ENCODE peak calls at places on chromosomes 1 and 21, in five cellular contexts. M is naive thymus-derived CD4-positive, alpha-beta T cell; E is endothelial cell of umbilical vein; H is smooth muscle cell of the brain vasculature; D is neural crest cell. J is an unnamed sample.
A peak's percentile ranks its signal among the peaks of the same experiment; 100 is the strongest.

GRCh38 chr21:25927195-25927880 is 192.6 kb downstream of the GABPA start:
- DNase-seq in D (no peak), M (no peak), E (no peak), H (no peak), J (no peak)

GRCh38 chr1:211698161-211699026 is 23.0 kb upstream of the NEK2 start:
- DNase-seq in E (peak; percentile 60), H (no peak), M (peak; percentile 68), D (peak; percentile 84), J (peak; percentile 89)

GRCh38 chr1:39755965-39756659 is 15.0 kb downstream of the OXCT2 start:
- DNase-seq in D (no peak), H (no peak), M (no peak), E (peak; percentile 14), J (no peak)

GRCh38 chr1:118302145-118302544 is 117.1 kb upstream of the SPAG17 start:
- DNase-seq in M (no peak), D (no peak), H (no peak), E (no peak), J (no peak)

GRCh38 chr1:223123238-223123976 is 19.6 kb downstream of the TLR5 start:
- DNase-seq in D (peak; percentile 72), M (peak; percentile 70), H (no peak), E (peak; percentile 69), J (peak; percentile 76)

GRCh38 chr1:95249929-95250328 is 15.9 kb downstream of the RWDD3 start:
- DNase-seq in D (no peak), M (no peak), H (no peak), E (no peak), J (no peak)

GRCh38 chr1:150869683-150870082 is 6.7 kb downstream of the ARNT start:
- DNase-seq in H (no peak), E (no peak), M (no peak), D (no peak), J (no peak)

GRCh38 chr1:115975569-115976061 is 698 bp upstream of the SLC22A15 start:
- DNase-seq in D (no peak), M (no peak), E (no peak), H (no peak), J (no peak)

GRCh38 chr1:238484121-238484520 is 593.4 kb upstream of the ZP4 start:
- DNase-seq in H (no peak), E (no peak), M (no peak), D (no peak), J (no peak)

J was measured in nephron progenitor cell.